ENCODE peak calls at places on chromosomes 5 and 9, in nine cellular contexts. U is HCT116, C is ovary, P is GM12891, G is stomach, Y is adrenal gland, A is IMR-90, V is breast epithelium, L is esophagus squamous epithelium. B is an unnamed sample.

GRCh38 chr5:156589104-156589858 is 260.8 kb upstream of the PPP1R2B start:
- DNase-seq in U (no peak), C (no peak), P (no peak), G (no peak), Y (no peak), A (no peak), V (no peak), L (no peak), B (no peak)

GRCh38 chr9:31542384-31543055 is 841.9 kb upstream of the ACO1 start:
- DNase-seq in U (no peak), C (peak; percentile 20), P (no peak), G (no peak), Y (peak; percentile 56), A (peak; percentile 4), V (no peak), L (no peak), B (no peak)

GRCh38 chr9:79611091-79611614 is 39.4 kb downstream of the TLE4 start:
- DNase-seq in U (no peak), C (no peak), P (no peak), G (no peak), Y (no peak), A (peak; percentile 96), V (no peak), L (no peak), B (peak; percentile 63)

GRCh38 chr9:98146101-98146991 is 27.3 kb upstream of the TRIM14 start:
- DNase-seq in U (no peak), C (no peak), P (no peak), G (peak; percentile 92), Y (peak; percentile 49), A (peak; percentile 27), V (peak; percentile 97), L (no peak), B (peak; percentile 81)

GRCh38 chr5:2251298-2251697 is 368.6 kb upstream of the IRX4 start:
- DNase-seq in U (no peak), C (no peak), P (no peak), G (no peak), Y (no peak), A (no peak), V (no peak), L (no peak), B (no peak)

GRCh38 chr9:129494113-129494789 is 126.7 kb downstream of the C9orf50 start:
- DNase-seq in U (no peak), C (peak; percentile 40), P (no peak), G (peak; percentile 76), Y (peak; percentile 33), A (no peak), V (peak; percentile 73), L (no peak), B (no peak)

GRCh38 chr9:136867917-136868316 is 1.8 kb upstream of the EDF1 start:
- DNase-seq in U (no peak), C (no peak), P (no peak), G (no peak), Y (no peak), A (no peak), V (no peak), L (no peak), B (no peak)

GRCh38 chr9:37944671-37945481 is 40.9 kb upstream of the SLC25A51 start:
- DNase-seq in U (no peak), C (no peak), P (no peak), G (no peak), Y (no peak), A (peak; percentile 50), V (no peak), L (no peak), B (peak; percentile 55)

GRCh38 chr5:76294573-76294972 is 108.5 kb upstream of the IQGAP2 start:
- DNase-seq in U (no peak), C (no peak), P (no peak), G (no peak), Y (no peak), A (no peak), V (no peak), L (no peak), B (no peak)

GRCh38 chr9:13786131-13786530 is 506.6 kb upstream of the MPDZ start:
- DNase-seq in U (no peak), C (no peak), P (no peak), G (no peak), Y (peak; percentile 31), A (peak; percentile 30), V (no peak), L (no peak), B (no peak)

GRCh38 chr5:147234825-147235635 is at the start of gene STK32A:
- DNase-seq in U (no peak), C (peak; percentile 79), P (no peak), G (peak; percentile 75), Y (peak; percentile 83), A (no peak), V (no peak), L (no peak), B (peak; percentile 66)
- TF ChIP-seq POLR2A in U (no peak), C (no peak), P (no peak), G (no peak), Y (peak; percentile 79), A (no peak), V (no peak), L (no peak), B (no peak)

GRCh38 chr9:70477907-70478480 is 63.5 kb upstream of the KLF9 start:
- DNase-seq in U (no peak), C (no peak), P (no peak), G (peak; percentile 63), Y (no peak), A (peak; percentile 60), V (no peak), L (no peak), B (no peak)

GRCh38 chr9:70479880-70480291 is 65.4 kb upstream of the KLF9 start:
- DNase-seq in U (no peak), C (peak; percentile 49), P (no peak), G (peak; percentile 34), Y (no peak), A (peak; percentile 79), V (peak; percentile 67), L (no peak), B (peak; percentile 40)

GRCh38 chr9:70478963-70479641 is 64.6 kb upstream of the KLF9 start:
- DNase-seq in U (no peak), C (peak; percentile 57), P (no peak), G (peak; percentile 75), Y (no peak), A (peak; percentile 68), V (peak; percentile 84), L (no peak), B (no peak)

GRCh38 chr9:70481471-70481870 is 67.0 kb upstream of the KLF9 start:
- DNase-seq in U (no peak), C (no peak), P (no peak), G (no peak), Y (no peak), A (no peak), V (no peak), L (no peak), B (no peak)

DNA sequence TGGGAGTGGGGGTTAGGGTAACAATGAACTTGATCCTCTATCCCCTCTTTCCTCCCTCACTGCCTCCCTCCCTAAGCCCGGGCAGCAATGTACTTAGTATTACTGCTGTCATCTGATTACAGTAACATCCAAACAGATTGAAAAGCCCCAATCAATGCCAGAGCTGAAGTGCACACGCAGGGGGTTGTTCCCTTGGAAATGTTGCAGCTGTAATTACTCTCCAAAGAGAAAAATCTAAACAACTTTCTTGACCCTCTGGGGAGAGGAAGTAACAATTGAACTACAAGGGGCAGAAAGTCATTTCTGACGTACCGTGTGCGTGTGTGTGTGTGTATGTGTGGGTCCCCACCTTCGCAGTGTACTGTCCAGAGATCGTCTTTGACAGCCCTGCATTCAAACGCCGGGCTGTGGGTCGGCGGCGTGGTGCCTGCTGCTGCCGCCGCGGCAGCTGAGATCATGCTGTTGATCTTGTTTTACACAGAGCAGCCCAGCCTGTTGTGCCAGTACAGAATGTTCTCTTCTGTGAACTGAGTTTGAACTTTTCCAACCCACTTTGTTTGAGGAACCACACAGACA is 66.0 kb upstream of the KLF9 start:
- DNase-seq in U (no peak), C (peak; percentile 92), P (no peak), G (peak; percentile 87), Y (peak; percentile 84), A (peak; percentile 90), V (peak; percentile 89), L (no peak), B (no peak)
- TF ChIP-seq POLR2A in U (no peak), C (peak; percentile 67), P (no peak), G (no peak), Y (peak; percentile 37), A (peak; percentile 50), V (peak; percentile 43), L (no peak), B (no peak)

DNA sequence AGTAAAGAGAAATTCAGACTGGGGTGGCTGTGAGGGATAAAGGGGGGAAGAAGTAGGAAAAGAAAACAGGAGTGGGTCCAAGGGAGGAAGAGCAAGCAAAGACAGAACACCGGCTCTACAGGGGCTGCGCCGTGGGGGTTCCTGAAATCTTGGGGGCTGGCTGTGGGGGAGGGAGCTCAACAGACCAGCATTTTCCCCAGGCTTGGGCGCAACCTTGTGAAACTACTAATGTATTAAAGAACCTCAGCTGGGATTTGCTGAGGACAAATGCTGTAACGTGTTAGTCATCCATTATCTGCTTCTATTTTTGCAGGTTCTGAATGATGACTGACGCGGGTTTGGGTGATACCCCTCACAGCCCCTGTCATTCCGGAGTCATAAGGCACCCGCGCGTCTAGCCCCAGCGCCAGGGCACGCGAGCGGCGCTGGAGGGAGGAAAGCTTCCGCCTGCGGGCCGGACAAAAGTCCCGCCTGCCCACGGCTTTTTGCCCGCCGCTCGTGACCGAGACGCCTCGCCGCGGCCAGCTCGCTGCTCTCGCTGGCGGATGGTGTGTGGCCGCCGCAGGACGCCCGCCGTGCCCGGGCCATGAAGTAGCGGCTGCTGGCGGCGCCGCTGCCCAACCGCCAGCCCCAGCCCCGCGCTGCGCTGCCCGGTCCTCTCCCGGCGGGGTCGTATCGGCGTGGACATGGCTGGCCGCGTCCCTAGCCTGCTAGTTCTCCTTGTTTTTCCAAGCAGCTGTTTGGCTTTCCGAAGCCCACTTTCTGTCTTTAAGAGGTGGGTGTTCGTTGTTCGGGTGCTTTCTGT is 110.6 kb downstream of the PAM start:
- DNase-seq in U (peak; percentile 86), C (peak; percentile 77), P (peak; percentile 17), G (peak; percentile 67), Y (peak; percentile 74), A (peak; percentile 88), V (no peak), L (no peak), B (peak; percentile 47)
- TF ChIP-seq POLR2A in U (peak; percentile 54), C (no peak), P (peak; percentile 61), G (no peak), Y (peak; percentile 89), A (peak; percentile 82), V (no peak), L (no peak), B (peak; percentile 76)

GRCh38 chr5:141640051-141640415 is 3.2 kb downstream of the RELL2 start:
- DNase-seq in U (no peak), C (no peak), P (no peak), G (no peak), Y (no peak), A (no peak), V (no peak), L (no peak), B (no peak)

GRCh38 chr5:141639357-141640050 is 2.7 kb downstream of the RELL2 start:
- DNase-seq in U (no peak), C (no peak), P (no peak), G (no peak), Y (no peak), A (no peak), V (no peak), L (no peak), B (no peak)

GRCh38 chr5:141637693-141638419 is 1.1 kb downstream of the RELL2 start:
- DNase-seq in U (no peak), C (peak; percentile 69), P (peak; percentile 59), G (peak; percentile 62), Y (peak; percentile 73), A (peak; percentile 37), V (peak; percentile 36), L (peak; percentile 30), B (no peak)

GRCh38 chr5:141637266-141637692 is 482 bp downstream of the RELL2 start:
- DNase-seq in U (no peak), C (no peak), P (peak; percentile 49), G (peak; percentile 37), Y (no peak), A (no peak), V (no peak), L (no peak), B (peak; percentile 36)

GRCh38 chr5:141638771-141639170 is 2.0 kb downstream of the RELL2 start:
- DNase-seq in U (no peak), C (no peak), P (no peak), G (no peak), Y (no peak), A (no peak), V (no peak), L (no peak), B (no peak)
- TF ChIP-seq POLR2A in U (no peak), C (no peak), P (no peak), G (no peak), Y (no peak), A (no peak), V (no peak), L (no peak), B (no peak)